ENCODE peak calls at places on chromosomes 3 and 15, in nine cellular contexts. One of them, this sample, is unnamed.

GRCh38 chr3:66178206-66178605 is 42.6 kb upstream of the SLC25A26 start:
- DNase-seq in K562: no peak
- DNase-seq in mesendoderm: no peak
- DNase-seq in IMR-90: no peak
- DNase-seq in HL-60: no peak
- DNase-seq in Peyer's patch: no peak
- DNase-seq in AG04450: no peak
- DNase-seq in dorsolateral prefrontal cortex: no peak
- DNase-seq in neural progenitor cell: no peak
- DNase-seq in this sample: no peak

GRCh38 chr3:69143605-69144004 is 21.2 kb upstream of the LMOD3 start:
- DNase-seq in K562: peak
- DNase-seq in neural progenitor cell: no peak
- DNase-seq in IMR-90: peak
- DNase-seq in mesendoderm: peak
- DNase-seq in AG04450: no peak
- DNase-seq in HL-60: no peak
- DNase-seq in Peyer's patch: no peak
- DNase-seq in dorsolateral prefrontal cortex: no peak
- DNase-seq in this sample: no peak

GRCh38 chr3:43023766-43024165 is 44.7 kb downstream of the GASK1A start:
- DNase-seq in K562: no peak
- DNase-seq in AG04450: no peak
- DNase-seq in dorsolateral prefrontal cortex: no peak
- DNase-seq in Peyer's patch: no peak
- DNase-seq in neural progenitor cell: no peak
- DNase-seq in HL-60: no peak
- DNase-seq in IMR-90: no peak
- DNase-seq in mesendoderm: no peak
- DNase-seq in this sample: no peak

GRCh38 chr3:108471346-108471935 is 39.0 kb downstream of the MYH15 start:
- DNase-seq in IMR-90: peak
- DNase-seq in dorsolateral prefrontal cortex: no peak
- DNase-seq in HL-60: no peak
- DNase-seq in Peyer's patch: no peak
- DNase-seq in mesendoderm: peak
- DNase-seq in AG04450: no peak
- DNase-seq in K562: no peak
- DNase-seq in neural progenitor cell: no peak
- DNase-seq in this sample: no peak

GRCh38 chr3:82462977-82463376 is 701.5 kb upstream of the GBE1 start:
- DNase-seq in AG04450: no peak
- DNase-seq in dorsolateral prefrontal cortex: no peak
- DNase-seq in neural progenitor cell: no peak
- DNase-seq in K562: no peak
- DNase-seq in HL-60: no peak
- DNase-seq in Peyer's patch: no peak
- DNase-seq in IMR-90: no peak
- DNase-seq in mesendoderm: no peak
- DNase-seq in this sample: no peak

GRCh38 chr15:64855206-64856000 is 13.7 kb downstream of the PLEKHO2 start:
- DNase-seq in dorsolateral prefrontal cortex: no peak
- DNase-seq in mesendoderm: no peak
- DNase-seq in Peyer's patch: no peak
- DNase-seq in IMR-90: peak
- DNase-seq in HL-60: no peak
- DNase-seq in neural progenitor cell: peak
- DNase-seq in K562: no peak
- DNase-seq in AG04450: no peak
- DNase-seq in this sample: no peak

GRCh38 chr3:8869613-8870012 is 93.7 kb downstream of the RAD18 start:
- DNase-seq in dorsolateral prefrontal cortex: no peak
- DNase-seq in K562: no peak
- DNase-seq in Peyer's patch: no peak
- DNase-seq in IMR-90: peak
- DNase-seq in HL-60: no peak
- DNase-seq in AG04450: peak
- DNase-seq in neural progenitor cell: no peak
- DNase-seq in mesendoderm: peak
- DNase-seq in this sample: peak

GRCh38 chr3:190130700-190131099 is 10.0 kb upstream of the P3H2 start:
- DNase-seq in dorsolateral prefrontal cortex: no peak
- DNase-seq in AG04450: no peak
- DNase-seq in Peyer's patch: no peak
- DNase-seq in K562: no peak
- DNase-seq in mesendoderm: no peak
- DNase-seq in HL-60: no peak
- DNase-seq in IMR-90: no peak
- DNase-seq in neural progenitor cell: no peak
- DNase-seq in this sample: no peak

GRCh38 chr3:79019137-79019923 is 748.5 kb downstream of the ROBO1 start:
- DNase-seq in mesendoderm: peak
- DNase-seq in IMR-90: peak
- DNase-seq in K562: no peak
- DNase-seq in AG04450: peak
- DNase-seq in dorsolateral prefrontal cortex: peak
- DNase-seq in neural progenitor cell: peak
- DNase-seq in Peyer's patch: peak
- DNase-seq in HL-60: no peak
- DNase-seq in this sample: peak

GRCh38 chr15:92624401-92624991 is 31.1 kb downstream of the FAM174B start:
- DNase-seq in mesendoderm: no peak
- DNase-seq in IMR-90: no peak
- DNase-seq in K562: no peak
- DNase-seq in dorsolateral prefrontal cortex: peak
- DNase-seq in neural progenitor cell: peak
- DNase-seq in HL-60: no peak
- DNase-seq in Peyer's patch: no peak
- DNase-seq in AG04450: no peak
- DNase-seq in this sample: no peak

GRCh38 chr3:111803123-111803593 is 55.9 kb upstream of the PHLDB2 start:
- DNase-seq in IMR-90: peak
- DNase-seq in neural progenitor cell: no peak
- DNase-seq in mesendoderm: peak
- DNase-seq in HL-60: no peak
- DNase-seq in Peyer's patch: no peak
- DNase-seq in AG04450: peak
- DNase-seq in K562: no peak
- DNase-seq in dorsolateral prefrontal cortex: no peak
- DNase-seq in this sample: peak

GRCh38 chr15:99059010-99059981 is 45.6 kb upstream of the SYNM start:
- DNase-seq in dorsolateral prefrontal cortex: peak
- DNase-seq in K562: peak
- DNase-seq in neural progenitor cell: peak
- DNase-seq in Peyer's patch: peak
- DNase-seq in IMR-90: peak
- DNase-seq in AG04450: peak
- DNase-seq in mesendoderm: peak
- DNase-seq in HL-60: peak
- DNase-seq in this sample: peak

DNA sequence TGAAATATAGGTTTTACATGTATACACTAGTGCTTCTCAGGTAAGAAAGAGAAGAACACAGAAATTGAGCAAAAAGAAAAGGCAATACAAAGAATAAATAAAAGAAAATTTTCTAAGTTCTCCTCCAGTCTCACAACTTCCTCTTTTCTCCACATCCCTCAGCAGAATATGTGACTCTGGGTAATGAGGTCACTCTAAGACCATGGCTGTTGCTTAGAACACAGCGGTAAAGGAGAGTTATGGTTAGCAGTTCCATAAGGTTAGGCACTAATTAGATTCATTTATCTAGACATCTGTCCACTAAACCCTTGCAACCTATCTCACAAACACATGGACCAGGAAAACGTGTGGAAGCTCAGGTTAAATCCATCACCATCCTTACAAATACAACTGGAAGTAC is 47.9 kb downstream of the IGSF11 start:
- DNase-seq in HL-60: no peak
- DNase-seq in mesendoderm: no peak
- DNase-seq in IMR-90: no peak
- DNase-seq in dorsolateral prefrontal cortex: no peak
- DNase-seq in Peyer's patch: no peak
- DNase-seq in AG04450: no peak
- DNase-seq in neural progenitor cell: no peak
- DNase-seq in K562: peak
- DNase-seq in this sample: no peak
- H3K27ac ChIP-seq in HL-60: no peak
- H3K27ac ChIP-seq in mesendoderm: no peak
- H3K27ac ChIP-seq in IMR-90: no peak
- H3K27ac ChIP-seq in dorsolateral prefrontal cortex: peak
- H3K27ac ChIP-seq in Peyer's patch: no peak
- H3K27ac ChIP-seq in AG04450: no peak
- H3K27ac ChIP-seq in neural progenitor cell: no peak
- H3K27ac ChIP-seq in K562: no peak
- H3K27ac ChIP-seq in this sample: no peak

GRCh38 chr3:184514151-184514490 is 47.5 kb upstream of the EPHB3 start:
- DNase-seq in neural progenitor cell: peak
- DNase-seq in HL-60: no peak
- DNase-seq in AG04450: no peak
- DNase-seq in Peyer's patch: no peak
- DNase-seq in mesendoderm: no peak
- DNase-seq in IMR-90: no peak
- DNase-seq in K562: no peak
- DNase-seq in dorsolateral prefrontal cortex: no peak
- DNase-seq in this sample: no peak
- H3K4me3 ChIP-seq in neural progenitor cell: peak
- H3K4me3 ChIP-seq in HL-60: no peak
- H3K4me3 ChIP-seq in AG04450: no peak
- H3K4me3 ChIP-seq in Peyer's patch: peak
- H3K4me3 ChIP-seq in mesendoderm: no peak
- H3K4me3 ChIP-seq in IMR-90: no peak
- H3K4me3 ChIP-seq in K562: no peak
- H3K4me3 ChIP-seq in dorsolateral prefrontal cortex: peak
- H3K4me3 ChIP-seq in this sample: no peak

GRCh38 chr15:80979538-80980200 is 9.9 kb downstream of the MESD start:
- DNase-seq in neural progenitor cell: no peak
- DNase-seq in IMR-90: no peak
- DNase-seq in K562: no peak
- DNase-seq in dorsolateral prefrontal cortex: no peak
- DNase-seq in HL-60: no peak
- DNase-seq in Peyer's patch: no peak
- DNase-seq in mesendoderm: no peak
- DNase-seq in AG04450: no peak
- DNase-seq in this sample: no peak

GRCh38 chr15:80982839-80983238 is 6.8 kb downstream of the MESD start:
- DNase-seq in K562: no peak
- DNase-seq in Peyer's patch: no peak
- DNase-seq in neural progenitor cell: no peak
- DNase-seq in dorsolateral prefrontal cortex: no peak
- DNase-seq in AG04450: no peak
- DNase-seq in mesendoderm: no peak
- DNase-seq in IMR-90: no peak
- DNase-seq in HL-60: no peak
- DNase-seq in this sample: no peak

GRCh38 chr15:80984856-80985255 is 4.8 kb downstream of the MESD start:
- DNase-seq in HL-60: peak
- DNase-seq in neural progenitor cell: no peak
- DNase-seq in AG04450: no peak
- DNase-seq in K562: no peak
- DNase-seq in dorsolateral prefrontal cortex: no peak
- DNase-seq in mesendoderm: no peak
- DNase-seq in Peyer's patch: no peak
- DNase-seq in IMR-90: no peak
- DNase-seq in this sample: no peak

GRCh38 chr15:80978685-80979084 is 10.9 kb downstream of the MESD start:
- DNase-seq in AG04450: no peak
- DNase-seq in IMR-90: peak
- DNase-seq in Peyer's patch: no peak
- DNase-seq in mesendoderm: peak
- DNase-seq in HL-60: no peak
- DNase-seq in neural progenitor cell: no peak
- DNase-seq in K562: peak
- DNase-seq in dorsolateral prefrontal cortex: no peak
- DNase-seq in this sample: no peak

GRCh38 chr15:80982205-80982604 is 7.4 kb downstream of the MESD start:
- DNase-seq in dorsolateral prefrontal cortex: no peak
- DNase-seq in AG04450: no peak
- DNase-seq in mesendoderm: no peak
- DNase-seq in IMR-90: no peak
- DNase-seq in Peyer's patch: no peak
- DNase-seq in HL-60: peak
- DNase-seq in neural progenitor cell: no peak
- DNase-seq in K562: no peak
- DNase-seq in this sample: no peak
- H3K27ac ChIP-seq in dorsolateral prefrontal cortex: no peak
- H3K27ac ChIP-seq in AG04450: no peak
- H3K27ac ChIP-seq in mesendoderm: no peak
- H3K27ac ChIP-seq in IMR-90: no peak
- H3K27ac ChIP-seq in Peyer's patch: no peak
- H3K27ac ChIP-seq in HL-60: no peak
- H3K27ac ChIP-seq in neural progenitor cell: no peak
- H3K27ac ChIP-seq in K562: no peak
- H3K27ac ChIP-seq in this sample: no peak

DNA sequence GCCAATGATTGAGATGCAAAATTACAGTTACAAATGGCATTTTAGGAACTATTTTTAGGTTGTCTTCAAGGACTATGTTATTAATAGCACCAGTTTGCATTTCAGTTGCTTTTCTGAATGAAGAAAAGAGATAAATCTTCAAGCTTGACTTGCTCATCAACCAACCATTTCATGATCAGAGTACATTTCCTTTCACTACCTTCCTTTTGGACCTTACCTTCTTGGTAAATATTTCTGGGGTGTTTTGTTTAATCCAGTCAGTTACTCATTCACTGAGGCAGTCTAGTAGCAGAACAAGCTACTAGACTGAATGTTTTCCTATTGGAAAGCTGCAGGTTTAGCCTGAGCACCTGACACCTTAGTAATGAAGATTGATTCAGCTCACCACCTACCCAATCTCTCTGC is 8.2 kb downstream of the SLC27A2 start:
- DNase-seq in HL-60: no peak
- DNase-seq in AG04450: no peak
- DNase-seq in neural progenitor cell: no peak
- DNase-seq in K562: no peak
- DNase-seq in IMR-90: no peak
- DNase-seq in Peyer's patch: no peak
- DNase-seq in dorsolateral prefrontal cortex: no peak
- DNase-seq in mesendoderm: no peak
- DNase-seq in this sample: no peak
- H3K4me3 ChIP-seq in HL-60: no peak
- H3K4me3 ChIP-seq in AG04450: no peak
- H3K4me3 ChIP-seq in neural progenitor cell: no peak
- H3K4me3 ChIP-seq in K562: no peak
- H3K4me3 ChIP-seq in IMR-90: no peak
- H3K4me3 ChIP-seq in Peyer's patch: no peak
- H3K4me3 ChIP-seq in dorsolateral prefrontal cortex: no peak
- H3K4me3 ChIP-seq in mesendoderm: no peak
- H3K4me3 ChIP-seq in this sample: no peak

DNA sequence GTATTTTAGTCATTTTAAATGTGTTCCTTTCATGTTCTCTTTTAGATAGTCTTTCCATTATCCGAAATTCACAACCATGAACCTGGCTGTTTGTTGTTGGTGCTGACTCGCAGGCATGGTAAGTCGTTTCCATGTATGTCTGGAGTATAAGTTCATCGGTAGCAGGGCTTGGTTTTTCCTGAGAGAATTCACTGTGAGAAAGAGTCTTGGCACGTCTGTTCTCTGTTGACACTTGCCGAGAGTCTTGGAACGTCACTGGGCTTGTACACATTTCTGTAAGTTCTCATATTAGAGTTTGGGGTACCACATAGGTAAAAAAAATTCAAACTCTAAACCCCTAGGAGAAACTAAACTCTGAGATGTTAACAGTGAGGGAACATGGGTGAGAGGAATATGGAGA is 29.4 kb upstream of the EIF4A2 start:
- DNase-seq in neural progenitor cell: no peak
- DNase-seq in IMR-90: no peak
- DNase-seq in mesendoderm: no peak
- DNase-seq in K562: no peak
- DNase-seq in HL-60: no peak
- DNase-seq in dorsolateral prefrontal cortex: no peak
- DNase-seq in AG04450: no peak
- DNase-seq in Peyer's patch: no peak
- DNase-seq in this sample: no peak
- H3K27ac ChIP-seq in neural progenitor cell: no peak
- H3K27ac ChIP-seq in IMR-90: no peak
- H3K27ac ChIP-seq in mesendoderm: no peak
- H3K27ac ChIP-seq in K562: no peak
- H3K27ac ChIP-seq in HL-60: no peak
- H3K27ac ChIP-seq in dorsolateral prefrontal cortex: no peak
- H3K27ac ChIP-seq in AG04450: peak
- H3K27ac ChIP-seq in Peyer's patch: no peak
- H3K27ac ChIP-seq in this sample: peak